ENCODE peak calls at places on chromosome 20, in eight cellular contexts. One of them, this sample, is unnamed. For H3K4me1, the result is how much of the 10 kb centered on the place peaks cover.

GRCh38 chr20:14979472-14979986 is 642.1 kb upstream of the FLRT3 start:
- DNase-seq in tibial artery: no peak
- DNase-seq in stomach: no peak
- DNase-seq in hepatocyte: peak
- DNase-seq in body of pancreas: no peak
- DNase-seq in A549: peak
- DNase-seq in right cardiac atrium: no peak
- DNase-seq in endothelial cell of umbilical vein: peak
- DNase-seq in this sample: no peak

GRCh38 chr20:63974402-63975200 is 4.8 kb downstream of the SAMD10 start:
- DNase-seq in stomach: peak
- DNase-seq in endothelial cell of umbilical vein: no peak
- DNase-seq in body of pancreas: peak
- DNase-seq in right cardiac atrium: no peak
- DNase-seq in hepatocyte: peak
- DNase-seq in A549: peak
- DNase-seq in tibial artery: no peak
- DNase-seq in this sample: no peak

GRCh38 chr20:18011482-18011881 is 42.7 kb downstream of the MGME1 start:
- DNase-seq in tibial artery: no peak
- DNase-seq in body of pancreas: no peak
- DNase-seq in hepatocyte: no peak
- DNase-seq in right cardiac atrium: no peak
- DNase-seq in stomach: no peak
- DNase-seq in A549: no peak
- DNase-seq in endothelial cell of umbilical vein: no peak
- DNase-seq in this sample: no peak

GRCh38 chr20:63567382-63568169 is 6.5 kb downstream of the HELZ2 start:
- DNase-seq in hepatocyte: no peak
- DNase-seq in endothelial cell of umbilical vein: no peak
- DNase-seq in right cardiac atrium: no peak
- DNase-seq in A549: no peak
- DNase-seq in body of pancreas: no peak
- DNase-seq in tibial artery: no peak
- DNase-seq in stomach: peak
- DNase-seq in this sample: no peak

GRCh38 chr20:4026093-4026601 is 10.8 kb upstream of the RNF24 start:
- DNase-seq in stomach: no peak
- DNase-seq in hepatocyte: peak
- DNase-seq in body of pancreas: no peak
- DNase-seq in tibial artery: no peak
- DNase-seq in A549: no peak
- DNase-seq in right cardiac atrium: no peak
- DNase-seq in endothelial cell of umbilical vein: peak
- DNase-seq in this sample: peak

GRCh38 chr20:10863337-10864060 is 189.7 kb upstream of the JAG1 start:
- DNase-seq in hepatocyte: no peak
- DNase-seq in tibial artery: no peak
- DNase-seq in endothelial cell of umbilical vein: peak
- DNase-seq in A549: peak
- DNase-seq in body of pancreas: peak
- DNase-seq in stomach: no peak
- DNase-seq in right cardiac atrium: peak
- DNase-seq in this sample: peak

GRCh38 chr20:52379723-52380336 is 188.3 kb upstream of the ZFP64 start:
- DNase-seq in stomach: peak
- DNase-seq in tibial artery: no peak
- DNase-seq in endothelial cell of umbilical vein: peak
- DNase-seq in A549: peak
- DNase-seq in body of pancreas: peak
- DNase-seq in hepatocyte: peak
- DNase-seq in right cardiac atrium: peak
- DNase-seq in this sample: no peak

GRCh38 chr20:52552181-52552872 is 360.7 kb upstream of the ZFP64 start:
- DNase-seq in A549: no peak
- DNase-seq in tibial artery: no peak
- DNase-seq in body of pancreas: no peak
- DNase-seq in endothelial cell of umbilical vein: no peak
- DNase-seq in hepatocyte: no peak
- DNase-seq in right cardiac atrium: no peak
- DNase-seq in stomach: no peak
- DNase-seq in this sample: peak

GRCh38 chr20:56247954-56248782 is at the start of gene MC3R:
- DNase-seq in body of pancreas: peak
- DNase-seq in hepatocyte: peak
- DNase-seq in endothelial cell of umbilical vein: peak
- DNase-seq in A549: peak
- DNase-seq in tibial artery: no peak
- DNase-seq in right cardiac atrium: peak
- DNase-seq in stomach: peak
- DNase-seq in this sample: no peak

GRCh38 chr20:49892260-49893216 is 22.8 kb downstream of the SPATA2 start:
- DNase-seq in endothelial cell of umbilical vein: no peak
- DNase-seq in stomach: no peak
- DNase-seq in body of pancreas: no peak
- DNase-seq in right cardiac atrium: peak
- DNase-seq in tibial artery: peak
- DNase-seq in hepatocyte: no peak
- DNase-seq in A549: no peak
- DNase-seq in this sample: no peak

GRCh38 chr20:5156670-5157448 is 30.1 kb downstream of the CDS2 start:
- DNase-seq in right cardiac atrium: no peak
- DNase-seq in hepatocyte: no peak
- DNase-seq in endothelial cell of umbilical vein: peak
- DNase-seq in A549: peak
- DNase-seq in body of pancreas: no peak
- DNase-seq in stomach: no peak
- DNase-seq in tibial artery: no peak
- DNase-seq in this sample: no peak

GRCh38 chr20:38115205-38115604 is 49.9 kb downstream of the TGM2 start:
- DNase-seq in right cardiac atrium: no peak
- DNase-seq in tibial artery: no peak
- DNase-seq in body of pancreas: no peak
- DNase-seq in hepatocyte: no peak
- DNase-seq in stomach: no peak
- DNase-seq in endothelial cell of umbilical vein: no peak
- DNase-seq in A549: no peak
- DNase-seq in this sample: no peak
- H3K4me1 ChIP-seq in right cardiac atrium: under half
- H3K4me1 ChIP-seq in tibial artery: under half
- H3K4me1 ChIP-seq in body of pancreas: under half
- H3K4me1 ChIP-seq in hepatocyte: under half
- H3K4me1 ChIP-seq in stomach: under half
- H3K4me1 ChIP-seq in endothelial cell of umbilical vein: under half
- H3K4me1 ChIP-seq in A549: under half
- H3K4me1 ChIP-seq in this sample: under half

GRCh38 chr20:62368629-62369507 is 1.8 kb upstream of the LAMA5 start:
- DNase-seq in tibial artery: peak
- DNase-seq in A549: peak
- DNase-seq in hepatocyte: peak
- DNase-seq in stomach: peak
- DNase-seq in right cardiac atrium: peak
- DNase-seq in body of pancreas: peak
- DNase-seq in endothelial cell of umbilical vein: peak
- DNase-seq in this sample: no peak

GRCh38 chr20:62367136-62367482 is at the start of gene LAMA5:
- DNase-seq in hepatocyte: peak
- DNase-seq in tibial artery: peak
- DNase-seq in endothelial cell of umbilical vein: no peak
- DNase-seq in A549: peak
- DNase-seq in body of pancreas: peak
- DNase-seq in right cardiac atrium: peak
- DNase-seq in stomach: peak
- DNase-seq in this sample: no peak

GRCh38 chr20:62368303-62368628 is 1.2 kb upstream of the LAMA5 start:
- DNase-seq in right cardiac atrium: no peak
- DNase-seq in stomach: no peak
- DNase-seq in A549: no peak
- DNase-seq in endothelial cell of umbilical vein: no peak
- DNase-seq in body of pancreas: no peak
- DNase-seq in tibial artery: no peak
- DNase-seq in hepatocyte: no peak
- DNase-seq in this sample: no peak

GRCh38 chr20:62366370-62367135 is 559 bp downstream of the LAMA5 start:
- DNase-seq in right cardiac atrium: peak
- DNase-seq in stomach: no peak
- DNase-seq in A549: peak
- DNase-seq in hepatocyte: peak
- DNase-seq in endothelial cell of umbilical vein: no peak
- DNase-seq in body of pancreas: no peak
- DNase-seq in tibial artery: peak
- DNase-seq in this sample: no peak

DNA sequence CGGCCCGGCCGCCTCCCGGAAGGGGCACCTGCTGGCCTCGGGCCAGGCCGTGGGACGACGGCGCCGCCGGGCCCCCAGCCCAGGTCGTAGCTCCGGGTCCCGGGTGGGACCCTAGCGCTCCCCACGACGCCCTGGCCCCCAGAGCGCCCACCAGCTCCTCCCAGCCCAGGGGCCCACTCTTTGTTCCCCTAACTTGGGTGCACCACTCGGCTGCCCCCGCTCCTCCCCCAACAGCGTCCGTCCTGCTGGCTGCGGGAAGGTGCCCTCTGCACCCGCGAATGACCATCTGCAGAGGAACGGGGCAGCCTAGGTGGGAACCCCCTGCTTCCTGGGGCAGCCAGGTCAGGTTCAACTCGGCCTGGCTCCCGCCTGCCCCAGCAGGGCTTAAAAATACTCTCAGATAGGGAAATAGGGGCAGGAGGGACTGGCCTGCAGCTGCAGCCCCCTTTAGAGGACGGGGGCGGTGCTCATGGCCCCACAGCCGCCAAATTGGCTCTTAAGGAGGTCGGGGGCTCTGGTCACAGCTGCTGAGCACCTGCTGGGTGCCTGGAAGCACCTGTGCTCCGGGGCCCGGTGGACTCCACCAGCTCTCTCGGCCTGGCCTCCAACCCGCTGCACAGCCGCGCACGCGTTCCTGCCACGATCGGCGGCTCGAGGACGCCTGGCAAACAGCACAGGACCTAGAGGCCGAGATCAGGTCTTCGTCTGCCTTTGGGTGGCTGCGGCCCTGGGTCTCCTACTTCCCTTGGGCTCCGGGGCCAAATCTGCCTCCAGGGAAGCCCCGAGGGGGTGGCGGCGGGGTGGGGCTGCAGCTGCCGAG is 581 bp upstream of the LAMA5 start:
- DNase-seq in tibial artery: peak
- DNase-seq in A549: peak
- DNase-seq in endothelial cell of umbilical vein: no peak
- DNase-seq in body of pancreas: no peak
- DNase-seq in stomach: peak
- DNase-seq in right cardiac atrium: peak
- DNase-seq in hepatocyte: peak
- DNase-seq in this sample: no peak
- H3K4me1 ChIP-seq in tibial artery: half or more
- H3K4me1 ChIP-seq in A549: half or more
- H3K4me1 ChIP-seq in endothelial cell of umbilical vein: under half
- H3K4me1 ChIP-seq in body of pancreas: half or more
- H3K4me1 ChIP-seq in stomach: half or more
- H3K4me1 ChIP-seq in right cardiac atrium: under half
- H3K4me1 ChIP-seq in hepatocyte: half or more
- H3K4me1 ChIP-seq in this sample: under half

DNA sequence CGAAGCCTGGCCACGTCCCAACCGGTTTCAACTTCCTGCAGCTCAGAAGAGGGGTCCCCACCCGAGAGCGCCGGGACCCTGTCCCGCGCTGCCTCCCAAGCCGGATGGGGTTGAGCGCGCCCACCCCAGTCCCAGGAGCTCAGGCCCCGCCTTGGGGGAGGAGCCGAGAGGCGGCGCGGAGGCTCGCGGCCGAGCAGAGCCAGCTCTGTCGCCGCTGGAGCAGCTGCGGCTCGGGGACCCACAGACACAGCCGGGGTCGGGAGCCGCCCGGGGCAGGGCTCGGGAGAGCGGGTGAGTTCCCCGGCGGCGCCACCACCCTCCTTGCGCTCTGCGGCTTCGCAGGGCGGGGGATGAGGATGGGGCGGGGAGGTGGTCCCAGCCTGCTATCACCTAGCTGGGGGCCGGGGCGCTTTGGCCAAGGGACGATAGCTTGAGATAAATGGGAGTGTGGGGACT is at the start of gene PPP1R16B:
- DNase-seq in hepatocyte: peak
- DNase-seq in right cardiac atrium: peak
- DNase-seq in stomach: peak
- DNase-seq in endothelial cell of umbilical vein: peak
- DNase-seq in A549: no peak
- DNase-seq in tibial artery: no peak
- DNase-seq in body of pancreas: no peak
- DNase-seq in this sample: no peak
- H3K4me1 ChIP-seq in hepatocyte: under half
- H3K4me1 ChIP-seq in right cardiac atrium: under half
- H3K4me1 ChIP-seq in stomach: under half
- H3K4me1 ChIP-seq in endothelial cell of umbilical vein: under half
- H3K4me1 ChIP-seq in A549: under half
- H3K4me1 ChIP-seq in tibial artery: under half
- H3K4me1 ChIP-seq in body of pancreas: under half
- H3K4me1 ChIP-seq in this sample: under half

GRCh38 chr20:24612799-24613775 is 143.7 kb downstream of the SYNDIG1 start:
- DNase-seq in stomach: no peak
- DNase-seq in endothelial cell of umbilical vein: no peak
- DNase-seq in hepatocyte: no peak
- DNase-seq in A549: no peak
- DNase-seq in tibial artery: no peak
- DNase-seq in right cardiac atrium: no peak
- DNase-seq in body of pancreas: no peak
- DNase-seq in this sample: no peak
- H3K4me1 ChIP-seq in stomach: under half
- H3K4me1 ChIP-seq in endothelial cell of umbilical vein: under half
- H3K4me1 ChIP-seq in hepatocyte: under half
- H3K4me1 ChIP-seq in A549: under half
- H3K4me1 ChIP-seq in tibial artery: under half
- H3K4me1 ChIP-seq in right cardiac atrium: under half
- H3K4me1 ChIP-seq in body of pancreas: under half
- H3K4me1 ChIP-seq in this sample: under half

DNA sequence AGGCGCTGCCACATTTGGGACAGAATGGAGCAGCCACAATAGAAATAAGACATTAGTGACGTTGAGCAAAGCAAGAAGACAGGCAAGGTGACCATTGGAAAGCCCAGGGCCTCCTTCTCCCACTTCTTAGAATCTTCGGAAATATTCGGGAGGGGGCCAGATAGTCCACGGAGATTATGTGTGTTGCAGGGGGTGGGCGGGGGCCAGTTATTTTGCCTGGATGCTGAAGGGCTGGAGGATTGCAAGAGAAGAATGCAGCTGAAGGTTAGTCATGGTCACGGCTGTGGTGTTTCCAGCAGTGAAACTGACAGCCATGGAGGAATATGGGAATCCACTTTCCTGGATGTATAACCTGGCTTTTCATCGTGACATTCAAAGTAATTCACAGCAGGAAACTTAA is 88.6 kb downstream of the CDH26 start:
- DNase-seq in right cardiac atrium: no peak
- DNase-seq in stomach: no peak
- DNase-seq in hepatocyte: no peak
- DNase-seq in tibial artery: no peak
- DNase-seq in A549: no peak
- DNase-seq in endothelial cell of umbilical vein: no peak
- DNase-seq in body of pancreas: no peak
- DNase-seq in this sample: no peak
- H3K4me1 ChIP-seq in right cardiac atrium: under half
- H3K4me1 ChIP-seq in stomach: under half
- H3K4me1 ChIP-seq in hepatocyte: under half
- H3K4me1 ChIP-seq in tibial artery: under half
- H3K4me1 ChIP-seq in A549: under half
- H3K4me1 ChIP-seq in endothelial cell of umbilical vein: under half
- H3K4me1 ChIP-seq in body of pancreas: under half
- H3K4me1 ChIP-seq in this sample: under half

This sample was measured in foreskin keratinocyte.